ENCODE peak calls at places on chromosomes 11 and 22, in four cellular contexts. F is A549, I is hypothalamus, D is EL. T is an unnamed sample.

GRCh38 chr11:7696424-7696823 is 9.9 kb downstream of the OVCH2 start:
- DNase-seq in F (no peak), I (no peak), D (no peak), T (no peak)

GRCh38 chr11:58575377-58576020 is at the start of gene LPXN:
- DNase-seq in F (no peak), I (no peak), D (peak; percentile 75), T (no peak)

GRCh38 chr22:46935506-46936377 is 173.3 kb downstream of the TBC1D22A start:
- DNase-seq in F (no peak), I (no peak), D (no peak), T (peak; percentile 61)

GRCh38 chr22:45722006-45722405 is 50.4 kb downstream of the ATXN10 start:
- DNase-seq in F (no peak), I (no peak), D (no peak), T (no peak)

GRCh38 chr11:76601272-76601671 is 69.3 kb downstream of the LRRC32 start:
- DNase-seq in F (no peak), I (no peak), D (no peak), T (no peak)

GRCh38 chr22:48357961-48358360 is 1469.7 kb downstream of the BRD1 start:
- DNase-seq in F (no peak), I (no peak), D (no peak), T (no peak)

GRCh38 chr22:31618057-31618456 is 44.0 kb downstream of the PISD start:
- DNase-seq in F (no peak), I (no peak), D (no peak), T (no peak)

GRCh38 chr22:19992481-19992911 is 24.1 kb downstream of the ARVCF start:
- DNase-seq in F (no peak), I (no peak), D (no peak), T (no peak)

GRCh38 chr11:27795955-27796861 is 96.0 kb upstream of the BDNF start:
- DNase-seq in F (no peak), I (no peak), D (no peak), T (no peak)

GRCh38 chr22:30396871-30397655 is at the start of gene SEC14L2:
- DNase-seq in F (peak; percentile 55), I (peak; percentile 80), D (peak; percentile 69), T (peak; percentile 19)

GRCh38 chr11:60345489-60345888 is 18.4 kb downstream of the MS4A6E start:
- DNase-seq in F (no peak), I (peak; percentile 8), D (peak; percentile 14), T (no peak)

GRCh38 chr22:45678961-45679912 is 7.6 kb downstream of the ATXN10 start:
- DNase-seq in F (no peak), I (no peak), D (peak; percentile 83), T (no peak)

GRCh38 chr22:27327497-27327896 is 474.1 kb downstream of the MN1 start:
- DNase-seq in F (no peak), I (no peak), D (no peak), T (no peak)